ENCODE peak calls at places on chromosomes 2 and 18, in eight cellular contexts. W is mucosa of gallbladder; J is HuH-7; C is GM12892; N is iPS-NIHi11; X is HCT116; E is stimulated activated CD8-positive, alpha-beta memory T cell treated with anti-CD3 and anti-CD28 coated beads, Interleukin-2, amount 100 ng/mL, for 48 hours; Q is NCI-H1092 treated with DMSO at 0.1 percent for 48 hours. O is an unnamed sample.

GRCh38 chr2:109247812-109248211 is 118.8 kb downstream of the SH3RF3 start:
- DNase-seq in Q (no peak), W (no peak), X (no peak), C (no peak), N (no peak), J (no peak), E (no peak), O (no peak)

GRCh38 chr2:174059178-174059874 is 94.2 kb upstream of the SP3 start:
- DNase-seq in C (no peak), J (no peak), Q (no peak), W (no peak), X (no peak), N (no peak), E (no peak), O (no peak)

GRCh38 chr2:220855296-220855695 is 716.8 kb downstream of the EPHA4 start:
- DNase-seq in X (no peak), E (no peak), W (no peak), N (no peak), C (no peak), J (no peak), Q (no peak), O (no peak)

GRCh38 chr2:80105020-80105419 is 199.5 kb downstream of the LRRTM1 start:
- DNase-seq in C (no peak), W (no peak), N (no peak), E (no peak), Q (no peak), X (no peak), J (no peak), O (no peak)

GRCh38 chr2:122706757-122707223 is 951.3 kb downstream of the TSN start:
- DNase-seq in W (no peak), E (no peak), X (no peak), N (no peak), J (no peak), Q (no peak), C (no peak), O (no peak)

GRCh38 chr2:67341012-67341318 is 56.2 kb upstream of the ETAA1 start:
- DNase-seq in N (no peak), J (no peak), C (no peak), E (no peak), W (no peak), X (no peak), Q (no peak), O (no peak)

GRCh38 chr18:8814206-8814605 is 108.8 kb downstream of the MTCL1 start:
- DNase-seq in W (no peak), Q (no peak), X (no peak), E (no peak), N (no peak), J (no peak), C (no peak), O (no peak)

GRCh38 chr2:134193006-134193405 is 60.9 kb upstream of the MGAT5 start:
- DNase-seq in W (no peak), X (no peak), E (no peak), J (no peak), C (no peak), Q (no peak), N (no peak), O (no peak)

GRCh38 chr2:102301867-102302362 is 9.4 kb upstream of the IL1RL1 start:
- DNase-seq in E (no peak), N (peak), C (no peak), Q (no peak), W (peak), X (peak), J (no peak), O (peak)

O was measured in endodermal cell.